ENCODE peak calls at places on chromosome 16, in five cellular contexts. One of them, this sample, is unnamed. For H3K9me3, the result is how much of the 10 kb centered on the place peaks cover.

GRCh38 chr16:78768723-78769122 is 669.3 kb downstream of the WWOX start:
- DNase-seq in adrenal gland: no peak
- DNase-seq in heart left ventricle: no peak
- DNase-seq in right lobe of liver: no peak
- DNase-seq in fibroblast of lung: no peak
- DNase-seq in this sample: no peak

GRCh38 chr16:81707411-81708321 is 71.4 kb upstream of the PLCG2 start:
- DNase-seq in right lobe of liver: peak
- DNase-seq in adrenal gland: no peak
- DNase-seq in fibroblast of lung: peak
- DNase-seq in heart left ventricle: no peak
- DNase-seq in this sample: peak

GRCh38 chr16:50967827-50968612 is 183.1 kb downstream of the SALL1 start:
- DNase-seq in fibroblast of lung: no peak
- DNase-seq in adrenal gland: no peak
- DNase-seq in heart left ventricle: no peak
- DNase-seq in right lobe of liver: no peak
- DNase-seq in this sample: no peak

GRCh38 chr16:11495066-11495407 is 91.7 kb downstream of the LITAF start:
- DNase-seq in adrenal gland: no peak
- DNase-seq in right lobe of liver: no peak
- DNase-seq in fibroblast of lung: no peak
- DNase-seq in heart left ventricle: no peak
- DNase-seq in this sample: no peak

GRCh38 chr16:11085025-11085485 is 140.7 kb downstream of the CLEC16A start:
- DNase-seq in heart left ventricle: no peak
- DNase-seq in fibroblast of lung: peak
- DNase-seq in adrenal gland: no peak
- DNase-seq in right lobe of liver: no peak
- DNase-seq in this sample: no peak

GRCh38 chr16:24993722-24994686 is 21.2 kb downstream of the ARHGAP17 start:
- DNase-seq in right lobe of liver: no peak
- DNase-seq in fibroblast of lung: peak
- DNase-seq in heart left ventricle: no peak
- DNase-seq in adrenal gland: peak
- DNase-seq in this sample: peak

GRCh38 chr16:83689385-83689831 is 118.4 kb upstream of the HSBP1 start:
- DNase-seq in adrenal gland: no peak
- DNase-seq in fibroblast of lung: peak
- DNase-seq in heart left ventricle: no peak
- DNase-seq in right lobe of liver: no peak
- DNase-seq in this sample: peak

GRCh38 chr16:19128454-19129210 is 14.9 kb downstream of the ITPRIPL2 start:
- DNase-seq in heart left ventricle: no peak
- DNase-seq in fibroblast of lung: no peak
- DNase-seq in adrenal gland: no peak
- DNase-seq in right lobe of liver: no peak
- DNase-seq in this sample: no peak

GRCh38 chr16:4700997-4701743 is 7.8 kb downstream of the NUDT16L1 start:
- DNase-seq in adrenal gland: no peak
- DNase-seq in heart left ventricle: peak
- DNase-seq in right lobe of liver: peak
- DNase-seq in fibroblast of lung: no peak
- DNase-seq in this sample: no peak

GRCh38 chr16:22052985-22053384 is 39.4 kb upstream of the VWA3A start:
- DNase-seq in heart left ventricle: no peak
- DNase-seq in adrenal gland: no peak
- DNase-seq in fibroblast of lung: no peak
- DNase-seq in right lobe of liver: no peak
- DNase-seq in this sample: no peak

GRCh38 chr16:27237229-27238015 is 31.1 kb downstream of the NSMCE1 start:
- DNase-seq in adrenal gland: peak
- DNase-seq in heart left ventricle: peak
- DNase-seq in fibroblast of lung: peak
- DNase-seq in right lobe of liver: no peak
- DNase-seq in this sample: no peak

GRCh38 chr16:57538235-57538711 is 1.9 kb upstream of the CCDC102A start:
- DNase-seq in heart left ventricle: no peak
- DNase-seq in fibroblast of lung: no peak
- DNase-seq in right lobe of liver: peak
- DNase-seq in adrenal gland: no peak
- DNase-seq in this sample: no peak

GRCh38 chr16:67000384-67001158 is 12.2 kb downstream of the CES4A start:
- DNase-seq in adrenal gland: peak
- DNase-seq in heart left ventricle: peak
- DNase-seq in right lobe of liver: peak
- DNase-seq in fibroblast of lung: no peak
- DNase-seq in this sample: no peak

GRCh38 chr16:3413730-3414379 is 12.8 kb downstream of the ZNF174 start:
- DNase-seq in adrenal gland: no peak
- DNase-seq in fibroblast of lung: no peak
- DNase-seq in heart left ventricle: no peak
- DNase-seq in right lobe of liver: no peak
- DNase-seq in this sample: no peak

DNA sequence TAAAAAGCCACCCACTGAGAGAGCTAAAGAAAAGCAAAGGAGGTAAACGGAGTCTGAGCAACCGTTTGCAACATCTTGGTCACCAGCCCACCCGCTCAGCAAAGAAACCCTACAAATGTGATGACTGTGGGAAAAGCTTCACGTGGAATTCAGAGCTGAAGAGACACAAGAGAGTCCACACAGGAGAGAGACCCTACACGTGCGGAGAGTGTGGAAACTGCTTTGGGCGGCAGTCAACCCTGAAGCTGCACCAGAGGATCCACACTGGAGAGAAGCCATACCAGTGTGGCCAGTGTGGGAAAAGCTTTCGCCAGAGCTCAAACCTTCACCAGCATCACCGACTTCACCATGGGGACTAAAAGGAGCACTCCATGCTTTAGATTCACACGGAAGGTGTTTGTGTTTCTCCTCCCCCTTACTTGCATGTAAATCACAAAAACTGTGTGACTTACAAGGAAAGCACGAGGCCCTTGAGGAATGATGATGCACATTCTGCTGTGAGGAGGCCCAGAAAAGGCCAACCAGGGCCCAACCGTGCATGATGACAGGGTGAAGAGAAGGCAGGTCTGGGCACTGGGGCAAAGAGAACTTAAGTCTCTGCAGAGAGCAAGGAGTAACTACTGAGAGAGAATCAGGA is 7.7 kb downstream of the ZNF174 start:
- DNase-seq in right lobe of liver: no peak
- DNase-seq in fibroblast of lung: no peak
- DNase-seq in heart left ventricle: no peak
- DNase-seq in adrenal gland: no peak
- DNase-seq in this sample: no peak
- H3K9me3 ChIP-seq in right lobe of liver: under half
- H3K9me3 ChIP-seq in fibroblast of lung: under half
- H3K9me3 ChIP-seq in heart left ventricle: half or more
- H3K9me3 ChIP-seq in adrenal gland: under half
- H3K9me3 ChIP-seq in this sample: half or more

GRCh38 chr16:1525871-1526607 is 7.4 kb upstream of the TMEM204 start:
- DNase-seq in heart left ventricle: no peak
- DNase-seq in right lobe of liver: no peak
- DNase-seq in fibroblast of lung: no peak
- DNase-seq in adrenal gland: no peak
- DNase-seq in this sample: no peak
- H3K4me3 ChIP-seq in heart left ventricle: no peak
- H3K4me3 ChIP-seq in right lobe of liver: no peak
- H3K4me3 ChIP-seq in fibroblast of lung: no peak
- H3K4me3 ChIP-seq in adrenal gland: no peak
- H3K4me3 ChIP-seq in this sample: no peak

DNA sequence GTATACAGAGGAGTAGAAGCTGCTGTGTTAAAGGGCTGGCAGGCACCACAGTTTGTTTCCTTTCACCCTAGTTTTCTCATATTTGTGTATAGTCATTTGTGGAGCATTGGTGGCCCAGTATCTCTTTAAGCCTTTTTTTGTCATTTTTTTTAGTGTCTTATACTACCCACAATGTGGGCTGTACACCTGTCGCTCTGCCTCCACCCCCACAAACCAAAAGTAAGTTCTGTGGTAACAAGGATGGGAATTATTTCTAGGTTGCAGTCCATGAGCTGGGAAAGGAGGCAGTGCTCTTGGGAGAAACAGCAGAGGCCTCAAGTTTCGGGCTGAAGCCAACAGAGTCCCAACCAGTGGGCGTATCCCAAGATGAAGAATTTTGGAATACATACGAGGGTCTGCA is 6.2 kb downstream of the ZNF75A start:
- DNase-seq in heart left ventricle: no peak
- DNase-seq in adrenal gland: no peak
- DNase-seq in fibroblast of lung: no peak
- DNase-seq in right lobe of liver: no peak
- DNase-seq in this sample: no peak
- H3K9me3 ChIP-seq in heart left ventricle: half or more
- H3K9me3 ChIP-seq in adrenal gland: under half
- H3K9me3 ChIP-seq in fibroblast of lung: under half
- H3K9me3 ChIP-seq in right lobe of liver: under half
- H3K9me3 ChIP-seq in this sample: half or more

GRCh38 chr16:84821179-84821578 is 1.4 kb downstream of the CRISPLD2 start:
- DNase-seq in heart left ventricle: no peak
- DNase-seq in fibroblast of lung: no peak
- DNase-seq in right lobe of liver: no peak
- DNase-seq in adrenal gland: no peak
- DNase-seq in this sample: no peak

GRCh38 chr16:84820305-84820684 is 510 bp downstream of the CRISPLD2 start:
- DNase-seq in fibroblast of lung: peak
- DNase-seq in right lobe of liver: no peak
- DNase-seq in adrenal gland: no peak
- DNase-seq in heart left ventricle: no peak
- DNase-seq in this sample: no peak

GRCh38 chr16:84821728-84822676 is 2.2 kb downstream of the CRISPLD2 start:
- DNase-seq in fibroblast of lung: peak
- DNase-seq in heart left ventricle: peak
- DNase-seq in adrenal gland: no peak
- DNase-seq in right lobe of liver: no peak
- DNase-seq in this sample: no peak

GRCh38 chr16:84819644-84820304 is at the start of gene CRISPLD2:
- DNase-seq in fibroblast of lung: peak
- DNase-seq in heart left ventricle: peak
- DNase-seq in adrenal gland: peak
- DNase-seq in right lobe of liver: peak
- DNase-seq in this sample: peak

GRCh38 chr16:84820771-84821170 is 986 bp downstream of the CRISPLD2 start:
- DNase-seq in right lobe of liver: no peak
- DNase-seq in fibroblast of lung: peak
- DNase-seq in adrenal gland: no peak
- DNase-seq in heart left ventricle: no peak
- DNase-seq in this sample: no peak
- H3K4me3 ChIP-seq in right lobe of liver: peak
- H3K4me3 ChIP-seq in fibroblast of lung: peak
- H3K4me3 ChIP-seq in adrenal gland: peak
- H3K4me3 ChIP-seq in heart left ventricle: peak
- H3K4me3 ChIP-seq in this sample: no peak

GRCh38 chr16:35598696-35599332 is 2139.4 kb downstream of the TP53TG3F start:
- DNase-seq in right lobe of liver: no peak
- DNase-seq in adrenal gland: no peak
- DNase-seq in heart left ventricle: no peak
- DNase-seq in fibroblast of lung: no peak
- DNase-seq in this sample: peak

GRCh38 chr16:35596467-35596866 is 2137.1 kb downstream of the TP53TG3F start:
- DNase-seq in fibroblast of lung: no peak
- DNase-seq in right lobe of liver: no peak
- DNase-seq in adrenal gland: no peak
- DNase-seq in heart left ventricle: no peak
- DNase-seq in this sample: peak

GRCh38 chr16:35605921-35606320 is 2146.5 kb downstream of the TP53TG3F start:
- DNase-seq in adrenal gland: no peak
- DNase-seq in right lobe of liver: no peak
- DNase-seq in fibroblast of lung: no peak
- DNase-seq in heart left ventricle: no peak
- DNase-seq in this sample: no peak

GRCh38 chr16:35599429-35600165 is 2140.2 kb downstream of the TP53TG3F start:
- DNase-seq in right lobe of liver: no peak
- DNase-seq in heart left ventricle: no peak
- DNase-seq in fibroblast of lung: no peak
- DNase-seq in adrenal gland: no peak
- DNase-seq in this sample: no peak

GRCh38 chr16:35602116-35602515 is 2142.7 kb downstream of the TP53TG3F start:
- DNase-seq in adrenal gland: no peak
- DNase-seq in fibroblast of lung: no peak
- DNase-seq in right lobe of liver: no peak
- DNase-seq in heart left ventricle: no peak
- DNase-seq in this sample: no peak
- H3K9me3 ChIP-seq in adrenal gland: under half
- H3K9me3 ChIP-seq in fibroblast of lung: under half
- H3K9me3 ChIP-seq in right lobe of liver: under half
- H3K9me3 ChIP-seq in heart left ventricle: under half
- H3K9me3 ChIP-seq in this sample: under half

GRCh38 chr16:89167425-89167941 is 4.1 kb upstream of the CDH15 start:
- DNase-seq in heart left ventricle: peak
- DNase-seq in right lobe of liver: peak
- DNase-seq in adrenal gland: peak
- DNase-seq in fibroblast of lung: peak
- DNase-seq in this sample: peak
- H3K4me3 ChIP-seq in heart left ventricle: no peak
- H3K4me3 ChIP-seq in right lobe of liver: no peak
- H3K4me3 ChIP-seq in adrenal gland: no peak
- H3K4me3 ChIP-seq in fibroblast of lung: no peak
- H3K4me3 ChIP-seq in this sample: no peak